ENCODE peak calls at places on chromosomes 7 and 10, in six cellular contexts. K, J, G, S, P and H are unnamed samples.

GRCh38 chr10:103648951-103649532 is 155.5 kb downstream of the NEURL1 start:
- DNase-seq in K (no peak), J (no peak), G (no peak), S (no peak), P (peak), H (peak)

GRCh38 chr7:115410972-115411686 is 489.2 kb downstream of the MDFIC start:
- DNase-seq in K (no peak), J (no peak), G (no peak), S (no peak), P (no peak), H (no peak)

GRCh38 chr7:66055321-66055956 is 20.2 kb upstream of the ASL start:
- DNase-seq in K (no peak), J (no peak), G (no peak), S (peak), P (peak), H (no peak)

GRCh38 chr10:80159166-80159888 is 26.8 kb downstream of the PLAC9 start:
- DNase-seq in K (no peak), J (no peak), G (no peak), S (no peak), P (no peak), H (no peak)

GRCh38 chr7:75876126-75876881 is 2.5 kb upstream of the RHBDD2 start:
- DNase-seq in K (no peak), J (no peak), G (no peak), S (no peak), P (no peak), H (no peak)

GRCh38 chr10:15744217-15744865 is 24.6 kb upstream of the ITGA8 start:
- DNase-seq in K (peak), J (peak), G (peak), S (peak), P (peak), H (peak)

GRCh38 chr7:150978136-150978789 is at the start of gene KCNH2:
- DNase-seq in K (no peak), J (peak), G (peak), S (no peak), P (no peak), H (no peak)

GRCh38 chr10:103637855-103638561 is 144.5 kb downstream of the NEURL1 start:
- DNase-seq in K (no peak), J (no peak), G (peak), S (peak), P (peak), H (peak)

GRCh38 chr7:140646931-140647647 is 6.5 kb upstream of the DENND2A start:
- DNase-seq in K (no peak), J (peak), G (no peak), S (peak), P (peak), H (no peak)

GRCh38 chr7:44760034-44760580 is 11.5 kb downstream of the ZMIZ2 start:
- DNase-seq in K (no peak), J (no peak), G (no peak), S (no peak), P (no peak), H (no peak)

GRCh38 chr7:3404490-3404889 is 103.4 kb downstream of the SDK1 start:
- DNase-seq in K (no peak), J (peak), G (no peak), S (no peak), P (no peak), H (no peak)

GRCh38 chr7:36400606-36401005 is 10.9 kb downstream of the ANLN start:
- DNase-seq in K (no peak), J (no peak), G (no peak), S (peak), P (peak), H (no peak)

GRCh38 chr7:69708857-69709256 is 110.6 kb downstream of the AUTS2 start:
- DNase-seq in K (no peak), J (no peak), G (no peak), S (no peak), P (no peak), H (peak)

GRCh38 chr7:130180571-130180971 is 24.6 kb downstream of the TMEM209 start:
- DNase-seq in K (no peak), J (no peak), G (no peak), S (peak), P (peak), H (no peak)

GRCh38 chr7:45712872-45713668 is 138.9 kb downstream of the ADCY1 start:
- DNase-seq in K (no peak), J (no peak), G (no peak), S (no peak), P (no peak), H (peak)

GRCh38 chr7:45183711-45184210 is 26.2 kb downstream of the RAMP3 start:
- DNase-seq in K (no peak), J (no peak), G (no peak), S (no peak), P (no peak), H (peak)

GRCh38 chr7:137953692-137954470 is 48.0 kb downstream of the CREB3L2 start:
- DNase-seq in K (no peak), J (peak), G (no peak), S (peak), P (peak), H (no peak)

GRCh38 chr10:84256510-84257342 is 11.9 kb downstream of the RGR start:
- DNase-seq in K (peak), J (no peak), G (peak), S (peak), P (no peak), H (peak)

GRCh38 chr10:128000660-128001059 is 93.8 kb downstream of the PTPRE start:
- DNase-seq in K (no peak), J (peak), G (peak), S (peak), P (no peak), H (peak)

GRCh38 chr7:158564648-158565005 is 23.0 kb downstream of the PTPRN2 start:
- DNase-seq in K (no peak), J (no peak), G (no peak), S (no peak), P (no peak), H (no peak)

GRCh38 chr10:119270893-119271361 is 63.6 kb downstream of the GRK5 start:
- DNase-seq in K (peak), J (peak), G (peak), S (no peak), P (no peak), H (peak)

GRCh38 chr7:84510501-84510900 is 315.9 kb upstream of the SEMA3A start:
- DNase-seq in K (no peak), J (no peak), G (no peak), S (peak), P (peak), H (no peak)

GRCh38 chr7:38673795-38674194 is 42.6 kb upstream of the AMPH start:
- DNase-seq in K (no peak), J (no peak), G (no peak), S (peak), P (peak), H (no peak)

GRCh38 chr10:110568055-110568735 is 700 bp downstream of the SMC3 start:
- DNase-seq in K (peak), J (peak), G (no peak), S (peak), P (no peak), H (peak)

GRCh38 chr7:137943132-137943551 is 58.7 kb downstream of the CREB3L2 start:
- DNase-seq in K (no peak), J (no peak), G (peak), S (peak), P (no peak), H (peak)

GRCh38 chr7:134435161-134435920 is 23.6 kb downstream of the AKR1B1 start:
- DNase-seq in K (no peak), J (no peak), G (no peak), S (peak), P (peak), H (no peak)

GRCh38 chr7:37289347-37289746 is 159.3 kb downstream of the ELMO1 start:
- DNase-seq in K (no peak), J (no peak), G (no peak), S (no peak), P (no peak), H (no peak)

GRCh38 chr7:67535590-67535989 is 539.0 kb downstream of the TYW1 start:
- DNase-seq in K (no peak), J (no peak), G (no peak), S (no peak), P (no peak), H (no peak)

GRCh38 chr10:28331821-28332220 is 29.0 kb upstream of the MPP7 start:
- DNase-seq in K (no peak), J (no peak), G (no peak), S (peak), P (peak), H (no peak)

GRCh38 chr7:140506788-140507464 is 27.6 kb upstream of the MKRN1 start:
- DNase-seq in K (no peak), J (no peak), G (peak), S (peak), P (peak), H (no peak)

GRCh38 chr7:28093617-28094232 is 86.9 kb downstream of the JAZF1 start:
- DNase-seq in K (peak), J (peak), G (peak), S (peak), P (peak), H (peak)

GRCh38 chr7:24133691-24134090 is 150.3 kb upstream of the NPY start:
- DNase-seq in K (no peak), J (no peak), G (no peak), S (no peak), P (no peak), H (no peak)

GRCh38 chr7:157876469-157877285 is 539.9 kb downstream of the DNAJB6 start:
- DNase-seq in K (no peak), J (no peak), G (no peak), S (no peak), P (no peak), H (no peak)

GRCh38 chr10:13449296-13449695 is 79.5 kb downstream of the BEND7 start:
- DNase-seq in K (no peak), J (no peak), G (no peak), S (no peak), P (no peak), H (no peak)

GRCh38 chr10:101030492-101031127 is 319 bp downstream of the PDZD7 start:
- DNase-seq in K (no peak), J (no peak), G (no peak), S (peak), P (no peak), H (no peak)

GRCh38 chr10:97427571-97428179 is 1.7 kb downstream of the PGAM1 start:
- DNase-seq in K (no peak), J (peak), G (no peak), S (peak), P (peak), H (peak)